ENCODE peak calls at places on chromosome 14, in six cellular contexts. T is ELF-1, J is MV-4-11, I is hepatic stellate cell, Y is non-pigmented ciliary epithelial cell, L is HEK293T. R is an unnamed sample.

GRCh38 chr14:64728856-64729255 is 24.6 kb downstream of the PLEKHG3 start:
- DNase-seq in T (no peak), J (no peak), I (no peak), Y (no peak), L (no peak), R (no peak)

GRCh38 chr14:105099778-105100177 is 34.5 kb upstream of the GPR132 start:
- DNase-seq in T (no peak), J (peak; percentile 38), I (no peak), Y (no peak), L (no peak), R (no peak)

GRCh38 chr14:74029136-74029535 is 10.0 kb downstream of the BBOF1 start:
- DNase-seq in T (no peak), J (no peak), I (no peak), Y (no peak), L (no peak), R (no peak)

GRCh38 chr14:99273724-99274345 is 1.8 kb upstream of the BCL11B start:
- DNase-seq in T (no peak), J (no peak), I (no peak), Y (no peak), L (no peak), R (no peak)

GRCh38 chr14:97459180-97459579 is 662.0 kb downstream of the VRK1 start:
- DNase-seq in T (no peak), J (no peak), I (no peak), Y (no peak), L (no peak), R (no peak)

GRCh38 chr14:22984959-22985658 is 2.8 kb upstream of the AJUBA start:
- DNase-seq in T (no peak), J (no peak), I (no peak), Y (no peak), L (no peak), R (no peak)

GRCh38 chr14:74404435-74404834 is 21.6 kb downstream of the SYNDIG1L start:
- DNase-seq in T (no peak), J (no peak), I (no peak), Y (no peak), L (no peak), R (no peak)

GRCh38 chr14:102590667-102591099 is 1.8 kb upstream of the RCOR1 start:
- DNase-seq in T (peak; percentile 58), J (no peak), I (no peak), Y (no peak), L (no peak), R (no peak)

GRCh38 chr14:89661392-89661791 is 244.4 kb upstream of the FOXN3 start:
- DNase-seq in T (no peak), J (no peak), I (no peak), Y (no peak), L (no peak), R (no peak)

GRCh38 chr14:90546767-90547166 is 149.9 kb downstream of the CALM1 start:
- DNase-seq in T (no peak), J (no peak), I (no peak), Y (no peak), L (no peak), R (no peak)

GRCh38 chr14:102986810-102987579 is 64.5 kb downstream of the AMN start:
- DNase-seq in T (no peak), J (no peak), I (no peak), Y (peak; percentile 59), L (no peak), R (no peak)

GRCh38 chr14:50821471-50822464 is 9.2 kb downstream of the NIN start:
- DNase-seq in T (no peak), J (peak; percentile 85), I (no peak), Y (no peak), L (no peak), R (no peak)

GRCh38 chr14:22502007-22502406 is 87.0 kb downstream of the DAD1 start:
- DNase-seq in T (no peak), J (no peak), I (no peak), Y (no peak), L (no peak), R (no peak)

GRCh38 chr14:55518391-55518790 is 61.6 kb upstream of the KTN1 start:
- DNase-seq in T (no peak), J (peak; percentile 54), I (no peak), Y (no peak), L (no peak), R (no peak)

GRCh38 chr14:100030441-100031153 is 34.6 kb upstream of the EVL start:
- DNase-seq in T (no peak), J (no peak), I (peak; percentile 32), Y (peak; percentile 66), L (no peak), R (peak; percentile 49)

GRCh38 chr14:49550284-49551184 is 35.6 kb downstream of the RPS29 start:
- DNase-seq in T (no peak), J (no peak), I (peak; percentile 29), Y (no peak), L (no peak), R (no peak)

GRCh38 chr14:104554608-104555401 is 24.8 kb upstream of the C14orf180 start:
- DNase-seq in T (no peak), J (no peak), I (no peak), Y (no peak), L (no peak), R (no peak)

GRCh38 chr14:100731846-100732765 is 5.4 kb downstream of the DLK1 start:
- DNase-seq in T (no peak), J (no peak), I (no peak), Y (no peak), L (no peak), R (no peak)

GRCh38 chr14:22752422-22752821 is 14.1 kb upstream of the OXA1L start:
- DNase-seq in T (no peak), J (no peak), I (no peak), Y (no peak), L (no peak), R (no peak)

GRCh38 chr14:73627033-73627432 is 14.7 kb downstream of the ACOT6 start:
- DNase-seq in T (no peak), J (no peak), I (no peak), Y (no peak), L (no peak), R (no peak)

GRCh38 chr14:96145116-96145864 is 59.3 kb upstream of the BDKRB2 start:
- DNase-seq in T (no peak), J (no peak), I (peak; percentile 71), Y (no peak), L (no peak), R (no peak)

GRCh38 chr14:87241018-87241779 is 751.8 kb downstream of the GALC start:
- DNase-seq in T (no peak), J (no peak), I (no peak), Y (no peak), L (no peak), R (no peak)

GRCh38 chr14:54312166-54312801 is 84.5 kb upstream of the CDKN3 start:
- DNase-seq in T (peak; percentile 95), J (no peak), I (peak; percentile 56), Y (peak; percentile 78), L (no peak), R (peak; percentile 90)

GRCh38 chr14:101810897-101811620 is 49.5 kb downstream of the PPP2R5C start:
- DNase-seq in T (no peak), J (no peak), I (no peak), Y (no peak), L (no peak), R (no peak)

GRCh38 chr14:58677996-58678395 is 40.2 kb downstream of the DACT1 start:
- DNase-seq in T (no peak), J (no peak), I (no peak), Y (no peak), L (no peak), R (no peak)

GRCh38 chr14:31291210-31291609 is 83.6 kb upstream of the HECTD1 start:
- DNase-seq in T (no peak), J (peak; percentile 72), I (no peak), Y (no peak), L (no peak), R (no peak)

GRCh38 chr14:54803926-54804719 is 98.5 kb downstream of the GCH1 start:
- DNase-seq in T (peak; percentile 34), J (no peak), I (no peak), Y (no peak), L (no peak), R (no peak)

GRCh38 chr14:75094896-75095295 is 25.5 kb downstream of the ZC2HC1C start:
- DNase-seq in T (no peak), J (no peak), I (no peak), Y (no peak), L (no peak), R (no peak)

GRCh38 chr14:99718811-99719192 is 34.7 kb downstream of the CYP46A1 start:
- DNase-seq in T (no peak), J (no peak), I (no peak), Y (no peak), L (no peak), R (no peak)

GRCh38 chr14:64502476-64503183 is 1.0 kb downstream of the ZBTB25 start:
- DNase-seq in T (peak; percentile 37), J (no peak), I (no peak), Y (no peak), L (no peak), R (no peak)

GRCh38 chr14:59631237-59631636 is 54.6 kb upstream of the CCDC175 start:
- DNase-seq in T (peak; percentile 53), J (no peak), I (peak; percentile 22), Y (no peak), L (peak; percentile 48), R (no peak)